ENCODE peak calls at places on chromosomes 12 and 14, in nine cellular contexts. L is AG09309, B is fibroblast of the aortic adventitia, Z is cardiac fibroblast, Y is breast epithelium, X is left ventricle myocardium inferior, O is body of pancreas, I is HL-60, G is ascending aorta. S is an unnamed sample.

GRCh38 chr14:100297320-100298300 is 8.6 kb downstream of the SLC25A29 start:
- DNase-seq in L (peak), B (peak), Z (peak), Y (peak), X (peak), O (peak), I (peak), G (peak), S (peak)

GRCh38 chr12:132560831-132561783 is 49.3 kb downstream of the LRCOL1 start:
- DNase-seq in L (no peak), B (peak), Z (peak), Y (no peak), X (peak), O (peak), I (peak), G (no peak), S (peak)

GRCh38 chr12:132079190-132079589 is 64.9 kb downstream of the DDX51 start:
- DNase-seq in L (no peak), B (no peak), Z (no peak), Y (no peak), X (no peak), O (no peak), I (no peak), G (no peak), S (no peak)

GRCh38 chr12:108091351-108091750 is 37.7 kb upstream of the WSCD2 start:
- DNase-seq in L (no peak), B (no peak), Z (no peak), Y (no peak), X (no peak), O (no peak), I (no peak), G (no peak), S (no peak)

GRCh38 chr14:99755629-99756603 is 37.3 kb upstream of the EML1 start:
- DNase-seq in L (peak), B (peak), Z (peak), Y (no peak), X (peak), O (peak), I (no peak), G (peak), S (peak)

GRCh38 chr12:42918387-42918786 is 328.8 kb upstream of the PRICKLE1 start:
- DNase-seq in L (no peak), B (peak), Z (no peak), Y (no peak), X (no peak), O (no peak), I (no peak), G (no peak), S (no peak)

GRCh38 chr12:27332407-27333310 is at the start of gene BMAL2:
- DNase-seq in L (no peak), B (peak), Z (peak), Y (no peak), X (peak), O (peak), I (peak), G (peak), S (peak)

GRCh38 chr12:50763637-50764115 is at the start of gene ATF1:
- DNase-seq in L (peak), B (peak), Z (peak), Y (peak), X (peak), O (peak), I (peak), G (peak), S (peak)

GRCh38 chr14:55588259-55588699 is 8.3 kb downstream of the KTN1 start:
- DNase-seq in L (no peak), B (peak), Z (peak), Y (no peak), X (no peak), O (no peak), I (no peak), G (no peak), S (peak)

GRCh38 chr14:92516966-92517350 is 3.4 kb downstream of the RIN3 start:
- DNase-seq in L (no peak), B (no peak), Z (no peak), Y (no peak), X (no peak), O (no peak), I (no peak), G (no peak), S (no peak)

DNA sequence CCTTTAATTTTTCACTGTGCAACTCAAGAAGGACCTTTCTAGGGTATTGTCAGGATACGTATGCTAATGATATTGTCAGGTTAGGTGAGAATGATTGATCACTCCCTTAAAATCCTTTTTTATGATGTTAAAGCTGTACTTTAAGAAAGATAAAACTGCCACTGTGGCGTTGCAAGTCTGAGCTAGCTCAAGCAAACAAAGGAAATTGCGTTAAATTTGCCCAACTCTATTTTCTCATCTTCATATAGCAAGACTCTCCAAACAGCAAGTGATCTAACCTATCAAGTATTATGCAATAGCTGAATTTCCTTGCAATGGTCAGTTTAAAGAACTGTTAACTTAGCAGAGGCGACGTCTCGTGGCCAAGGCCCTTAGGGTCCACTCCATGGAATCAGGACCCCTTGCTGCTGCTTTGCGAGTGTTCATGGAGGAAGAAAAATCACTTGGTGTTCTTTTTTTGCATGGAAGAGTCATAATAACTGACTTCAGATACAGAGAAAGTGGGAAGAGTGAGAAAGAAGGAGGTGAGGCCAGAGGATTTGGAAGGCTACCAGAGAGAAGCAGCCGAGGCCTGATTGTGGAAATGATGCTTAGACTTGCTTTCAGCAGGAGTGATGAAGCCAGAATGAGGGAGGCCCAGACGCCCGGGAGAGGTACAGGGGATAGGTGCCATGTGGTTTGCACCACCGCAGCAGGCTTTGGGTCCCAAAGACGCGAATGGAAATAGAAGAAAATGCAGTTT is 2.5 kb downstream of the TRAF3 start:
- DNase-seq in L (no peak), B (peak), Z (peak), Y (no peak), X (no peak), O (no peak), I (peak), G (no peak), S (no peak)
- H3K4me3 ChIP-seq in L (no peak), B (peak), Z (no peak), Y (no peak), X (no peak), O (no peak), I (peak), G (no peak), S (no peak)

GRCh38 chr14:64745511-64746041 is 41.4 kb downstream of the PLEKHG3 start:
- DNase-seq in L (no peak), B (peak), Z (peak), Y (no peak), X (no peak), O (no peak), I (no peak), G (no peak), S (peak)
- TF ChIP-seq CTCF in L (no peak), B (peak), Z (no peak), Y (no peak), X (peak), O (no peak), I (no peak), G (no peak), S (peak)

GRCh38 chr12:1665366-1665765 is 25.5 kb upstream of the ADIPOR2 start:
- DNase-seq in L (no peak), B (no peak), Z (no peak), Y (no peak), X (no peak), O (no peak), I (no peak), G (no peak), S (no peak)

GRCh38 chr12:1660304-1661187 is 30.3 kb upstream of the ADIPOR2 start:
- DNase-seq in L (no peak), B (peak), Z (peak), Y (peak), X (no peak), O (peak), I (peak), G (peak), S (no peak)

GRCh38 chr12:1663440-1664132 is 27.3 kb upstream of the ADIPOR2 start:
- DNase-seq in L (no peak), B (no peak), Z (no peak), Y (no peak), X (no peak), O (no peak), I (no peak), G (no peak), S (no peak)

GRCh38 chr12:1662761-1663439 is 28.0 kb upstream of the ADIPOR2 start:
- DNase-seq in L (no peak), B (no peak), Z (peak), Y (no peak), X (no peak), O (peak), I (no peak), G (no peak), S (peak)

DNA sequence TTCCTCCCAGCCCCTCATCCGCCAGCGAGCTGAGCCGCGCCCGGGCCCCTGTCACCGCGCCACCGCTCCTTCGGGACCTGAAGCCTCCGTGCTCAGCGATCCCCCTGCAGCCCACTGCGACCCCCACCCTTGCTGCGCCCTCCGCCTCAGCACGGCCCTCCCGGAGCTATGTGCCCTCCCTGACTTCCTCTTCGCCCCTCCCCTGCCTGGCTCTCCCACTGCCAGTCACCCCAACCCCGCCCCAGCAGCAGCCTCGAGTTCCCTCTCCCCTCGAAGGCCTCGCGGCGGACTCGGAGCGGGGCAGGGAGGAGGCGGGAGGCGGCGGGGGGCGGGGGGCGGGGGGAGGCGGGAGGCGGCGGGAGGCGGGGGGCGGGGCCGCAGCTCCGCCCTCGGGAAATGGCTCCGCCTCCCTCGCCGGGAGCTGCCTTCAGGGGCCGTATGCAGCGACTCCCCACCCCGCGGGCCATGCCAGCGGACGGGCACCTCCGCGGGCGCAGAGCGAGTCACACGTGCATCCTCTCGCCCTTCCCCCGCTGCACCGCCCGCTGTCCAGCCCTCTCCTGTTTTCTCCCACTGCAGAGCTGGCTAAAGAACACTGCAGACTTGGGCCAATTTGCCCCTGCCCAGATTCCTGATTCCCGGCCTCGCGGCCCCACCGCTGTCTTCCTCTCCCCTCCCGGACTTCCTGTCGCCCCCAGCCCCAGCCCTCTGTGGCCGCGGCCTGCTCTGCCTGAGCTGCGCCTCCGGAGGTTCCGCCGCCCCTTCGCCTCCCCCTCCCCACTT is 29.1 kb upstream of the ADIPOR2 start:
- DNase-seq in L (peak), B (peak), Z (peak), Y (peak), X (peak), O (peak), I (peak), G (peak), S (peak)
- H3K4me3 ChIP-seq in L (peak), B (peak), Z (peak), Y (peak), X (peak), O (no peak), I (peak), G (peak), S (peak)

GRCh38 chr14:91317381-91318313 is 73.1 kb upstream of the GPR68 start:
- DNase-seq in L (no peak), B (peak), Z (peak), Y (peak), X (peak), O (peak), I (peak), G (peak), S (no peak)
- TF ChIP-seq CTCF in L (peak), B (peak), Z (peak), Y (no peak), X (peak), O (no peak), I (peak), G (no peak), S (no peak)

GRCh38 chr12:68020699-68021098 is 31.5 kb downstream of the IFNG-AS1 start:
- DNase-seq in L (no peak), B (no peak), Z (no peak), Y (no peak), X (no peak), O (no peak), I (no peak), G (no peak), S (no peak)
- H3K4me3 ChIP-seq in L (no peak), B (no peak), Z (no peak), Y (no peak), X (no peak), O (no peak), I (no peak), G (no peak), S (no peak)

GRCh38 chr12:20731274-20731673 is 36.1 kb downstream of the SLCO1C1 start:
- DNase-seq in L (no peak), B (peak), Z (no peak), Y (no peak), X (no peak), O (no peak), I (no peak), G (no peak), S (no peak)
- TF ChIP-seq CTCF in L (no peak), B (no peak), Z (no peak), Y (no peak), X (no peak), O (no peak), I (no peak), G (no peak), S (no peak)

GRCh38 chr14:90060312-90060964 is 1.4 kb upstream of the KCNK13 start:
- DNase-seq in L (no peak), B (peak), Z (peak), Y (no peak), X (peak), O (peak), I (peak), G (no peak), S (peak)
- H3K4me3 ChIP-seq in L (peak), B (peak), Z (peak), Y (peak), X (peak), O (no peak), I (peak), G (peak), S (peak)

GRCh38 chr12:47811070-47811391 is 8.7 kb downstream of the HDAC7 start:
- DNase-seq in L (no peak), B (no peak), Z (peak), Y (no peak), X (no peak), O (no peak), I (no peak), G (no peak), S (no peak)

GRCh38 chr12:47811581-47812484 is 7.9 kb downstream of the HDAC7 start:
- DNase-seq in L (peak), B (peak), Z (peak), Y (no peak), X (peak), O (peak), I (no peak), G (peak), S (peak)

GRCh38 chr12:47814539-47815170 is 5.0 kb downstream of the HDAC7 start:
- DNase-seq in L (no peak), B (no peak), Z (no peak), Y (no peak), X (no peak), O (no peak), I (no peak), G (no peak), S (no peak)

GRCh38 chr12:47813491-47814196 is 6.1 kb downstream of the HDAC7 start:
- DNase-seq in L (no peak), B (no peak), Z (peak), Y (no peak), X (no peak), O (peak), I (peak), G (no peak), S (no peak)

GRCh38 chr12:47812797-47813490 is 6.8 kb downstream of the HDAC7 start:
- DNase-seq in L (no peak), B (peak), Z (peak), Y (peak), X (peak), O (peak), I (peak), G (peak), S (peak)
- TF ChIP-seq CTCF in L (no peak), B (no peak), Z (no peak), Y (no peak), X (no peak), O (no peak), I (no peak), G (no peak), S (no peak)

GRCh38 chr14:96614528-96614927 is 112.3 kb downstream of the PAPOLA start:
- DNase-seq in L (no peak), B (no peak), Z (no peak), Y (no peak), X (no peak), O (no peak), I (no peak), G (no peak), S (no peak)
- H3K4me3 ChIP-seq in L (no peak), B (no peak), Z (no peak), Y (no peak), X (no peak), O (no peak), I (no peak), G (no peak), S (no peak)

S was measured in astrocyte of the spinal cord.